ENCODE peak calls at places on chromosomes 4 and X, in nine cellular contexts. D is A549, S is K562, H is HCT116, F is GM12878, Z is SK-N-SH, U is HepG2, R is endothelial cell of umbilical vein, P is H1. Q is an unnamed sample.

GRCh38 chrX:10110984-10111363 is 45.8 kb upstream of the CLCN4 start:
- DNase-seq in D (no peak), S (no peak), H (no peak), F (peak; percentile 59), Z (no peak), U (no peak), R (peak; percentile 1), P (no peak), Q (peak; percentile 28)

GRCh38 chrX:81202413-81202794 is 502 bp downstream of the SH3BGRL start:
- DNase-seq in D (no peak), S (peak; percentile 2), H (no peak), F (no peak), Z (no peak), U (no peak), R (peak; percentile 46), P (no peak), Q (peak; percentile 53)

GRCh38 chr4:74640111-74640903 is 154.0 kb downstream of the BTC start:
- DNase-seq in D (no peak), S (no peak), H (no peak), F (no peak), Z (no peak), U (no peak), R (peak; percentile 95), P (no peak), Q (no peak)

GRCh38 chr4:15577508-15577907 is 77.6 kb downstream of the FBXL5 start:
- DNase-seq in D (no peak), S (no peak), H (no peak), F (no peak), Z (no peak), U (no peak), R (no peak), P (no peak), Q (no peak)

GRCh38 chrX:155048997-155049619 is 21.8 kb downstream of the CMC4 start:
- DNase-seq in D (peak; percentile 75), S (peak; percentile 80), H (no peak), F (no peak), Z (peak; percentile 39), U (peak; percentile 35), R (peak; percentile 39), P (peak; percentile 68), Q (peak; percentile 79)

GRCh38 chr4:180060159-180060889 is 2182.9 kb upstream of the TENM3 start:
- DNase-seq in D (peak; percentile 23), S (no peak), H (no peak), F (no peak), Z (peak; percentile 11), U (no peak), R (no peak), P (no peak), Q (peak; percentile 18)

GRCh38 chr4:111040904-111041303 is 418.0 kb upstream of the PITX2 start:
- DNase-seq in D (no peak), S (no peak), H (no peak), F (no peak), Z (no peak), U (no peak), R (no peak), P (no peak), Q (no peak)

GRCh38 chr4:170750519-170750918 is 660.8 kb upstream of the AADAT start:
- DNase-seq in D (peak; percentile 1), S (no peak), H (no peak), F (no peak), Z (peak; percentile 13), U (no peak), R (no peak), P (no peak), Q (no peak)

GRCh38 chrX:41759817-41760216 is 35.8 kb downstream of the GPR82 start:
- DNase-seq in D (peak; percentile 31), S (peak; percentile 53), H (peak; percentile 15), F (no peak), Z (peak; percentile 14), U (peak; percentile 4), R (peak; percentile 45), P (no peak), Q (peak; percentile 61)

GRCh38 chr4:4394644-4395043 is 7.7 kb downstream of the NSG1 start:
- DNase-seq in D (peak; percentile 48), S (no peak), H (no peak), F (no peak), Z (peak; percentile 59), U (no peak), R (no peak), P (no peak), Q (no peak)

GRCh38 chrX:8726031-8726652 is 5.8 kb downstream of the ANOS1 start:
- DNase-seq in D (no peak), S (no peak), H (no peak), F (no peak), Z (no peak), U (no peak), R (peak; percentile 45), P (no peak), Q (no peak)

GRCh38 chr4:36163198-36163597 is 81.1 kb downstream of the ARAP2 start:
- DNase-seq in D (no peak), S (no peak), H (no peak), F (no peak), Z (no peak), U (no peak), R (no peak), P (no peak), Q (no peak)

GRCh38 chr4:151811403-151811802 is 50.6 kb upstream of the GATB start:
- DNase-seq in D (no peak), S (no peak), H (no peak), F (no peak), Z (no peak), U (no peak), R (no peak), P (no peak), Q (no peak)

GRCh38 chr4:23212558-23212957 is 519.8 kb downstream of the GBA3 start:
- DNase-seq in D (no peak), S (no peak), H (no peak), F (no peak), Z (no peak), U (no peak), R (no peak), P (no peak), Q (no peak)

GRCh38 chr4:83535520-83535944 is 376 bp upstream of the GPAT3 start:
- DNase-seq in D (no peak), S (peak; percentile 39), H (peak; percentile 66), F (no peak), Z (no peak), U (peak; percentile 12), R (peak; percentile 53), P (peak; percentile 52), Q (peak; percentile 56)

GRCh38 chr4:127985989-127986388 is 20.8 kb downstream of the ABHD18 start:
- DNase-seq in D (no peak), S (peak; percentile 10), H (no peak), F (no peak), Z (no peak), U (peak; percentile 6), R (no peak), P (no peak), Q (no peak)
- TF ChIP-seq CTCF in D (peak; percentile 15), S (peak; percentile 41), H (no peak), F (peak; percentile 10), Z (peak; percentile 19), U (peak; percentile 32), R (no peak), P (no peak), Q (no peak)

GRCh38 chr4:27720010-27720766 is 859.5 kb downstream of the STIM2 start:
- DNase-seq in D (no peak), S (no peak), H (no peak), F (peak; percentile 36), Z (no peak), U (no peak), R (no peak), P (no peak), Q (no peak)

GRCh38 chr4:27714073-27714472 is 853.4 kb downstream of the STIM2 start:
- DNase-seq in D (no peak), S (no peak), H (no peak), F (no peak), Z (no peak), U (no peak), R (no peak), P (no peak), Q (no peak)

GRCh38 chr4:27721193-27721592 is 860.6 kb downstream of the STIM2 start:
- DNase-seq in D (no peak), S (no peak), H (no peak), F (no peak), Z (no peak), U (no peak), R (no peak), P (no peak), Q (no peak)

GRCh38 chr4:27711041-27711440 is 850.4 kb downstream of the STIM2 start:
- DNase-seq in D (no peak), S (no peak), H (no peak), F (no peak), Z (no peak), U (no peak), R (no peak), P (no peak), Q (no peak)

GRCh38 chr4:27716693-27717505 is 856.3 kb downstream of the STIM2 start:
- DNase-seq in D (no peak), S (no peak), H (no peak), F (no peak), Z (no peak), U (no peak), R (no peak), P (no peak), Q (no peak)
- H3K4me3 ChIP-seq in D (no peak overlapping the region), S (no peak overlapping the region), H (no peak overlapping the region), F (no peak overlapping the region), Z (no peak overlapping the region), U (no peak overlapping the region), R (no peak overlapping the region), P (no peak overlapping the region), Q (no peak overlapping the region)

GRCh38 chrX:17247144-17247543 is 127.9 kb upstream of the NHS start:
- DNase-seq in D (peak; percentile 4), S (no peak), H (no peak), F (no peak), Z (no peak), U (no peak), R (no peak), P (no peak), Q (no peak)
- TF ChIP-seq MAX in D (no peak), S (no peak), H (no peak), F (no peak), Z (no peak), U (no peak), R (no peak), P (no peak), Q (no peak)

GRCh38 chr4:90025248-90025647 is 101.9 kb upstream of the CCSER1 start:
- DNase-seq in D (peak; percentile 1), S (no peak), H (peak; percentile 13), F (no peak), Z (no peak), U (no peak), R (peak; percentile 44), P (no peak), Q (no peak)

GRCh38 chr4:90027565-90027964 is 99.6 kb upstream of the CCSER1 start:
- DNase-seq in D (no peak), S (no peak), H (no peak), F (no peak), Z (no peak), U (no peak), R (no peak), P (no peak), Q (no peak)

GRCh38 chr4:90030202-90030601 is 97.0 kb upstream of the CCSER1 start:
- DNase-seq in D (no peak), S (no peak), H (no peak), F (no peak), Z (no peak), U (no peak), R (no peak), P (no peak), Q (no peak)

GRCh38 chr4:90028460-90028859 is 98.7 kb upstream of the CCSER1 start:
- DNase-seq in D (no peak), S (no peak), H (no peak), F (no peak), Z (no peak), U (no peak), R (no peak), P (no peak), Q (no peak)

GRCh38 chr4:90030953-90031352 is 96.2 kb upstream of the CCSER1 start:
- DNase-seq in D (peak; percentile 5), S (no peak), H (peak; percentile 23), F (no peak), Z (no peak), U (no peak), R (peak; percentile 10), P (no peak), Q (no peak)
- TF ChIP-seq CTCF in D (no peak), S (no peak), H (peak; percentile 13), F (no peak), Z (peak; percentile 14), U (no peak), R (no peak), P (peak; percentile 54), Q (no peak)

Q was measured in NB4.